ENCODE peak calls at places on chromosomes 13 and 19, in four cellular contexts. I is AG04450; H is CD8-positive, alpha-beta T cell; T is thoracic aorta. Z is an unnamed sample.

GRCh38 chr19:47274891-47275865 is 493 bp downstream of the INAFM1 start:
- DNase-seq in H (no peak), T (no peak), I (no peak), Z (peak)

GRCh38 chr19:38556521-38557174 is 61.1 kb downstream of the MAP4K1 start:
- DNase-seq in T (no peak), H (no peak), I (no peak), Z (no peak)

GRCh38 chr13:111143875-111144540 is 28.9 kb downstream of the ARHGEF7 start:
- DNase-seq in T (no peak), H (no peak), I (no peak), Z (no peak)

GRCh38 chr19:29942404-29943261 is 594 bp downstream of the URI1 start:
- DNase-seq in T (no peak), I (no peak), H (peak), Z (peak)

GRCh38 chr19:44577566-44577874 is 35.8 kb upstream of the IGSF23 start:
- DNase-seq in T (no peak), I (no peak), H (no peak), Z (no peak)

GRCh38 chr13:73622375-73622774 is 511.8 kb downstream of the KLF12 start:
- DNase-seq in T (no peak), I (no peak), H (no peak), Z (no peak)

GRCh38 chr13:46721054-46721453 is 75.9 kb downstream of the ESD start:
- DNase-seq in H (peak), I (peak), T (no peak), Z (peak)

GRCh38 chr19:13960863-13961784 is 8.8 kb downstream of the DCAF15 start:
- DNase-seq in I (no peak), H (no peak), T (no peak), Z (no peak)

GRCh38 chr19:29873024-29873800 is 61.4 kb downstream of the CCNE1 start:
- DNase-seq in H (peak), T (no peak), I (no peak), Z (peak)

GRCh38 chr13:34731486-34731885 is 210.6 kb upstream of the NBEA start:
- DNase-seq in T (no peak), I (no peak), H (no peak), Z (no peak)

GRCh38 chr19:57245959-57246358 is 5.5 kb downstream of the ZNF805 start:
- DNase-seq in T (no peak), I (no peak), H (no peak), Z (no peak)

GRCh38 chr13:61994174-61994573 is 578.5 kb upstream of the PCDH20 start:
- DNase-seq in I (no peak), T (no peak), H (no peak), Z (no peak)

GRCh38 chr19:50870417-50871089 is 2.7 kb upstream of the KLK2 start:
- DNase-seq in H (no peak), I (no peak), T (no peak), Z (no peak)

GRCh38 chr13:78197231-78197630 is 278.6 kb upstream of the EDNRB start:
- DNase-seq in H (no peak), T (no peak), I (no peak), Z (no peak)

GRCh38 chr13:23703241-23703640 is 133.0 kb downstream of the TNFRSF19 start:
- DNase-seq in I (no peak), H (no peak), T (no peak), Z (no peak)

GRCh38 chr13:32515246-32515645 is 23.3 kb downstream of the N4BP2L2 start:
- DNase-seq in T (no peak), H (no peak), I (no peak), Z (no peak)

GRCh38 chr19:35030257-35031071 is at the start of gene SCN1B:
- DNase-seq in T (no peak), I (no peak), H (peak), Z (peak)

GRCh38 chr13:80196756-80197155 is 144.2 kb downstream of the SPRY2 start:
- DNase-seq in H (no peak), T (no peak), I (no peak), Z (no peak)

GRCh38 chr13:49124693-49125304 is 95.3 kb upstream of the MLNR start:
- DNase-seq in I (no peak), T (no peak), H (no peak), Z (no peak)

GRCh38 chr19:41205995-41206394 is 13.0 kb downstream of the CYP2S1 start:
- DNase-seq in H (no peak), I (no peak), T (no peak), Z (no peak)

GRCh38 chr19:48630289-48631036 is 6.7 kb downstream of the DBP start:
- DNase-seq in T (no peak), H (no peak), I (no peak), Z (no peak)

GRCh38 chr19:12133069-12133468 is 7.1 kb downstream of the ZNF20 start:
- DNase-seq in H (no peak), T (no peak), I (no peak), Z (no peak)

GRCh38 chr13:95176611-95177259 is 124.5 kb downstream of the ABCC4 start:
- DNase-seq in I (no peak), H (no peak), T (no peak), Z (no peak)

GRCh38 chr19:12785431-12786011 is 5.8 kb upstream of the JUNB start:
- DNase-seq in I (no peak), H (no peak), T (no peak), Z (no peak)

GRCh38 chr19:12952488-12953455 is 4.3 kb downstream of the GADD45GIP1 start:
- DNase-seq in I (no peak), T (peak), H (no peak), Z (peak)

GRCh38 chr19:18319591-18320135 is 3.2 kb downstream of the LSM4 start:
- DNase-seq in H (no peak), T (no peak), I (no peak), Z (no peak)

GRCh38 chr13:35478384-35479222 is 2.1 kb upstream of the MAB21L1 start:
- DNase-seq in I (no peak), T (no peak), H (no peak), Z (no peak)

GRCh38 chr13:101875091-101875490 is 422.6 kb downstream of the ITGBL1 start:
- DNase-seq in H (no peak), I (no peak), T (no peak), Z (no peak)

GRCh38 chr19:5949792-5950305 is 28.1 kb downstream of the RANBP3 start:
- DNase-seq in H (no peak), I (no peak), T (no peak), Z (no peak)

GRCh38 chr19:42942187-42942789 is 5.3 kb upstream of the PSG7 start:
- DNase-seq in I (no peak), T (no peak), H (no peak), Z (no peak)

GRCh38 chr13:69676286-69676685 is 431.3 kb upstream of the ATXN8OS start:
- DNase-seq in H (no peak), I (no peak), T (no peak), Z (no peak)

GRCh38 chr13:28574617-28575142 is 79.8 kb upstream of the FLT1 start:
- DNase-seq in H (no peak), T (no peak), I (peak), Z (no peak)

GRCh38 chr13:96379967-96380366 is 290.1 kb downstream of the HS6ST3 start:
- DNase-seq in I (no peak), T (no peak), H (no peak), Z (no peak)

GRCh38 chr19:47305309-47305751 is 4.3 kb upstream of the C5AR1 start:
- DNase-seq in H (peak), T (peak), I (peak), Z (no peak)

GRCh38 chr19:51564791-51565190 is 6.3 kb upstream of the ZNF175 start:
- DNase-seq in I (no peak), T (no peak), H (no peak), Z (no peak)

GRCh38 chr19:45253396-45254027 is 2.4 kb downstream of the MARK4 start:
- DNase-seq in T (no peak), I (no peak), H (no peak), Z (peak)

GRCh38 chr13:95713651-95714050 is 36.7 kb downstream of the DNAJC3 start:
- DNase-seq in T (no peak), H (no peak), I (no peak), Z (no peak)

GRCh38 chr13:83498486-83499190 is 383.6 kb downstream of the SLITRK1 start:
- DNase-seq in H (no peak), T (no peak), I (no peak), Z (no peak)

DNA sequence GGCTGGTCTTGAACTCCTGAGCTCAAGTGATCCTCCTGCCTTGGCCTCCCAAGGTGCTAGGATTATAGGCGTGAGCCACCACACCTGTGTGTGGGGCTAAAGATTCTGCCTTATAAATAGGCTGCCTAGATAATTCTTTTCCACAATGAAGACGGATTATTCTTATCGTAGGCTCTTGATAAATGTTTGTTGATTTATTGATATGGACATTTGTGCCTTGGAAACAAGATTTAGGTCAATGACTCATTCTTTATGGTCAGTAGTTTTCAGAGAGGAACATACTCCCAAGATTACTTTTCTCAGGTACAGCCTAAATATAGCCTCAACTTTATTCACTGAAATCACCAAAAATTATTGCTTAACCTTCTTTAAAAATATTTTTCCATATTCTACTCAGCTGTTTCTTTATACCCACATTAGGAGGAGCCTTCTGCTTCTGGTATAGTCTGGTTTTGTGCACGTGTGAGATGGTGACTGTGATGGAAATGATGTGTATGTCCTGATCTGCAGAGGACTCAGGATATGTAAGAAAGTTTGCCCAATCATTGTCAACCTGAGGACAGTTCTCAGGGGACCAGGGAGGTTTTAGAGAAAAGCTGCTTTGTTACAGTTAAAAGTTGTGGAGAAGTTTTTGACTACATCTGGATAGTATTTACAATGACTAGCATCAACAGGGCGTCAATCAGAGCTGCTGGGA is 208.9 kb downstream of the DNAJC15 start:
- DNase-seq in T (no peak), H (no peak), I (no peak), Z (no peak)
- H3K27ac ChIP-seq in T (no peak), H (no peak), I (no peak), Z (no peak)

DNA sequence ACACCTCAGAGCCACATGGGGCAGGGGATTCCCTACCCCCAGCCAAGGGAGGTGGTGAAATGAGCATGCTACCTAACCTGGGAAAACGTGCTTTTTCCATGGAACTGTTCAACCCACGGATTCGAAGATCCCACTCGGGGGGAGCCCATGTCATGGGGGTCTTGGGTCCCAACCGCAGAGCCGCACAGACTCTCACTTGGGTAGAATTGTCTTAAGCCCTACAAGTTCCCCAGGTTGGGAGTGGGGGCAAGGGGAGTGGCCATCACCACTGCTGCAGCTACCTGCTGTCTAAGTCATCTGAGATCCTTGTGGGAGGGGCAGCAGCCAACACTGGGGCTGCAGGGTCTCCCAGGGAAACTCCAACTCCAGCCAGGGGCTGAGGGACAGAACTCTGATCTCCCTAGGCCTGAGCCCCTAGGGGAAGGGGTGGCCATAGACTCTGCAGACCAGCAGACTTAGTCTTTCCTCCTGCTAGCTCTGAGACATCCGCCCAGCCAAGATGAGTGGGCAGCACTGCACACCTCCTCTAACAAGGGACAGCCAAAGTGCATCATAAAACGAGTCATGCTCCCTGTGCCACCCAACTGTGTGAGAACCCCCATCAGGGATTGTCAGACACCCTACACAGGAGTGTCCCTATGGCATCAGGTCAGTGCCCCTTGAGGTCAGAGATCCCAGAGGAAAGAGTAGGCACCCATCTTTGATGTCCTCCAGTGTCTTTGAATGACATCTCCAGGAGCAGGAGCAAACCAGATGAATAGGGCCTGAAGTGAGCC is 610.4 kb upstream of the SLITRK6 start:
- DNase-seq in I (no peak), H (no peak), T (no peak), Z (no peak)
- H3K4me3 ChIP-seq in I (no peak), H (no peak), T (no peak), Z (no peak)

DNA sequence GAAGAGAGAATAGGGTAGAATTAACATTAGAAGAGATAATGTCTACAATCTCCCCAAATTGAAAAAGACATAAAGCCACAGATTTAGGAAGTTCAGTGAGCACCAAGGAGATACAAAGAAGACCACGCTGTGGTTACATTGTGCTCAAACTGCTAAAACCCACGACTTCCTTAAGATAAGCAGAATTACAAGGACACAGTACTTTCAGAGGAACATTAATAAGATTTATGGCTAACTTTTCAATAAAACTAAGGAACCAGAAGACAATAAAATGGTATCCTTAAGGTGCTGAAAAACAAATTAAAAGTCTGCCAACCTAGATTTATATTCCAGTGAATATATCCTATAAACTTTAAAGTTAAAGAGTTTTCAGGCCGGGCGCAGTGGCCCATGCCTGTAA is 7.4 kb upstream of the IL17D start:
- DNase-seq in H (no peak), I (no peak), T (no peak), Z (no peak)
- H3K27ac ChIP-seq in H (no peak), I (no peak), T (no peak), Z (no peak)

GRCh38 chr13:25180450-25180794 is 8.3 kb upstream of the AMER2 start:
- DNase-seq in I (no peak), T (no peak), H (no peak), Z (no peak)

GRCh38 chr13:25179011-25179410 is 6.9 kb upstream of the AMER2 start:
- DNase-seq in I (no peak), T (no peak), H (no peak), Z (no peak)

GRCh38 chr13:25180795-25181537 is 8.9 kb upstream of the AMER2 start:
- DNase-seq in H (no peak), T (no peak), I (no peak), Z (no peak)

GRCh38 chr13:25179810-25180437 is 7.8 kb upstream of the AMER2 start:
- DNase-seq in H (no peak), T (no peak), I (no peak), Z (no peak)

DNA sequence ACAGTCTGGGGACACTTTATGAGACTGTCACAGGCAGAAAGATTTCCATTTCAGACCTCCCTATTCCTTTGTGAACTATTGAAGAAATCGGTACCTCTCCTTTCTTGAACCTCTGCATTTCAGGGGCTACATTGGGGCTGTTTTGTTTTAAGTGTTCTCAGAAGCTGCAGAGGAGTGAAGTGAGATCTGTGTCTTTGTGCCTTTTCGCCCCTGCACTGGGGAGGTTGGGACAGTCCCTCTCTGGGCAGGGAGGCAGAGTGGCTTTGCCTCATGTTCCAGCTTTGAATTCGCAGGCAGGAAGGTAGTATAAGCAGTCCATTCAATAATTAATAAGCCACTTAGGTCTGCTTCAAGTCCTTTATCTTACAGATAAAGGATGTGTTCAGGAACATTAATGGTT is 9.5 kb upstream of the AMER2 start:
- DNase-seq in I (no peak), H (no peak), T (no peak), Z (no peak)
- H3K4me3 ChIP-seq in I (no peak), H (no peak), T (no peak), Z (no peak)

DNA sequence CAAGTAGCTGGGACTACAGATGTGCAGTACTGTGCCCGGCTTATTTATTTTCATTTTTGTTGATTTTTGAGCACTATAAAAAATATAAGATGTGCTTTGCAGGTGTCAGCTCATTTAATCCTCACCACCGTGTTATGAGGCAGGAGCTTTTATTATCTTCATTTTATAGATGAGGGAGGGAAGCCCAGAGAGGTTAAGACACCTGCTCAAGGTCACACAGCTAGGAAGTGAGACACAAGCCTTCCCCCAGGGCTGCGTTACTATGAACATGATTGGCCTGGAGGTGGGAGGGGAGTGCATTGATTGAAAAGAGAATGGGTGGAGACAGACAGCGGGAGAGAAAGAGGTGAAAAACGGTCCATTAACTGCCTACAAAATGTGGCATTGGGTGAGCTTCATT is 7.2 kb downstream of the ANKRD24 start:
- DNase-seq in T (no peak), I (no peak), H (no peak), Z (no peak)
- H3K27ac ChIP-seq in T (no peak), I (no peak), H (no peak), Z (no peak)

GRCh38 chr13:93230466-93230865 is 3.9 kb downstream of the GPC6 start:
- DNase-seq in I (no peak), T (no peak), H (no peak), Z (no peak)
- H3K4me3 ChIP-seq in I (no peak), T (peak), H (no peak), Z (no peak)

Z was measured in dorsolateral prefrontal cortex.